ENCODE peak calls at places on chromosomes 11 and 22, in four cellular contexts. S is right atrium auricular region, W is foreskin fibroblast, B is RWPE1. X is an unnamed sample.

GRCh38 chr11:36411202-36411640 is 98.9 kb downstream of the TRAF6 start:
- DNase-seq in S (no peak), W (no peak), B (no peak), X (peak)

GRCh38 chr11:100328626-100329340 is 358.3 kb upstream of the ARHGAP42 start:
- DNase-seq in S (no peak), W (no peak), B (peak), X (no peak)

GRCh38 chr11:8342821-8343681 is 79.4 kb upstream of the LMO1 start:
- DNase-seq in S (no peak), W (no peak), B (no peak), X (no peak)

GRCh38 chr11:67355794-67356550 is 2.6 kb upstream of the POLD4 start:
- DNase-seq in S (no peak), W (no peak), B (no peak), X (peak)

GRCh38 chr11:126628790-126629621 is 273.5 kb downstream of the ST3GAL4 start:
- DNase-seq in S (no peak), W (peak), B (no peak), X (no peak)

GRCh38 chr11:72411623-72412532 is 22.5 kb downstream of the CLPB start:
- DNase-seq in S (no peak), W (no peak), B (no peak), X (peak)

GRCh38 chr11:29816359-29816758 is 200.5 kb downstream of the KCNA4 start:
- DNase-seq in S (no peak), W (no peak), B (no peak), X (no peak)

GRCh38 chr22:17079572-17079971 is 5.2 kb upstream of the IL17RA start:
- DNase-seq in S (no peak), W (no peak), B (no peak), X (no peak)

GRCh38 chr11:45528435-45528834 is 137.0 kb downstream of the CHST1 start:
- DNase-seq in S (no peak), W (no peak), B (no peak), X (no peak)

GRCh38 chr11:72702096-72702495 is 27.9 kb upstream of the PDE2A start:
- DNase-seq in S (no peak), W (no peak), B (no peak), X (no peak)

GRCh38 chr11:13316528-13316961 is 39.0 kb downstream of the BMAL1 start:
- DNase-seq in S (no peak), W (peak), B (peak), X (no peak)

GRCh38 chr22:43401661-43402060 is 10.2 kb upstream of the MPPED1 start:
- DNase-seq in S (no peak), W (no peak), B (no peak), X (peak)

GRCh38 chr11:27228891-27229290 is 134.1 kb downstream of the CCDC34 start:
- DNase-seq in S (no peak), W (no peak), B (no peak), X (no peak)

GRCh38 chr11:45471002-45471665 is 185.0 kb upstream of the SYT13 start:
- DNase-seq in S (no peak), W (no peak), B (no peak), X (no peak)

GRCh38 chr22:47316020-47316419 is 553.6 kb downstream of the TBC1D22A start:
- DNase-seq in S (no peak), W (no peak), B (no peak), X (no peak)

GRCh38 chr22:46373838-46374662 is 38.5 kb downstream of the TRMU start:
- DNase-seq in S (no peak), W (no peak), B (no peak), X (no peak)

GRCh38 chr22:27845603-27846100 is 44.1 kb upstream of the MN1 start:
- DNase-seq in S (no peak), W (no peak), B (no peak), X (no peak)

GRCh38 chr11:115349427-115349826 is 154.8 kb downstream of the CADM1 start:
- DNase-seq in S (no peak), W (no peak), B (no peak), X (no peak)

GRCh38 chr11:115352805-115353483 is 151.3 kb downstream of the CADM1 start:
- DNase-seq in S (no peak), W (no peak), B (no peak), X (no peak)

GRCh38 chr11:115345840-115346239 is 158.4 kb downstream of the CADM1 start:
- DNase-seq in S (no peak), W (no peak), B (no peak), X (no peak)

DNA sequence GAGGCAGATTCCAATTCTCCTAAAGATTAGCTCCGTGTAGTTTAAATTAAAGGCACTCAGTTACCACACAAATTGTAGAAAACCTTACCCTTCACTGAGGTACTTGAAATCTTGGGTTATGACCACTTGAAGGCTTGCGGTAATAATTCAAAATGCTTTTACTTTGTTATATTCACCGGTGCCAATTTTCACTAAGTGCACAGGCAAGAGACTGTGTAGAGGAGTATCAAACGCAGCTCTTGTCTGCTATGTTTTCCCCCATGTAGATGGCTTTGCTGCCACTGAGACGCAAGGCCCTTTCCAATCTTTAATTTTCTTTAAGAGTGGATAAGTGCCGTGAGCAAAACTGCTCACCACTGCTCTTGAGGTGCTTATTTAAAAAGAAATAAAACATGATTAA is 155.8 kb downstream of the CADM1 start:
- DNase-seq in S (no peak), W (no peak), B (no peak), X (no peak)
- TF ChIP-seq CTCF in S (no peak), W (no peak), B (no peak), X (no peak)

GRCh38 chr11:46865340-46865739 is 19.3 kb upstream of the CKAP5 start:
- DNase-seq in S (no peak), W (peak), B (no peak), X (no peak)
- TF ChIP-seq CTCF in S (no peak), W (no peak), B (no peak), X (no peak)

GRCh38 chr22:23069502-23070357 is 589 bp upstream of the GNAZ start:
- DNase-seq in S (peak), W (peak), B (peak), X (peak)
- TF ChIP-seq CTCF in S (no peak), W (no peak), B (no peak), X (no peak)

GRCh38 chr22:18970948-18971315 is 34.8 kb upstream of the PRODH start:
- DNase-seq in S (no peak), W (no peak), B (no peak), X (no peak)

GRCh38 chr22:18971321-18971751 is 35.2 kb upstream of the PRODH start:
- DNase-seq in S (no peak), W (no peak), B (no peak), X (no peak)

GRCh38 chr22:18968011-18968749 is 32.1 kb upstream of the PRODH start:
- DNase-seq in S (no peak), W (no peak), B (no peak), X (peak)

GRCh38 chr22:18973264-18974031 is 37.4 kb upstream of the PRODH start:
- DNase-seq in S (no peak), W (no peak), B (no peak), X (no peak)

GRCh38 chr22:18970180-18970947 is 34.3 kb upstream of the PRODH start:
- DNase-seq in S (no peak), W (no peak), B (no peak), X (no peak)
- TF ChIP-seq CTCF in S (no peak), W (no peak), B (no peak), X (no peak)

GRCh38 chr22:29156507-29156906 is 49.2 kb upstream of the EMID1 start:
- DNase-seq in S (no peak), W (peak), B (no peak), X (no peak)
- TF ChIP-seq CTCF in S (no peak), W (peak), B (no peak), X (no peak)

GRCh38 chr11:74492974-74493815 is at the start of gene LIPT2:
- DNase-seq in S (peak), W (peak), B (peak), X (peak)

GRCh38 chr11:74492084-74492483 is 1.4 kb downstream of the LIPT2 start:
- DNase-seq in S (no peak), W (no peak), B (no peak), X (no peak)

GRCh38 chr11:74490945-74491344 is 2.6 kb downstream of the LIPT2 start:
- DNase-seq in S (no peak), W (no peak), B (no peak), X (no peak)

GRCh38 chr11:74494916-74495315 is 1.4 kb upstream of the LIPT2 start:
- DNase-seq in S (no peak), W (no peak), B (no peak), X (no peak)

DNA sequence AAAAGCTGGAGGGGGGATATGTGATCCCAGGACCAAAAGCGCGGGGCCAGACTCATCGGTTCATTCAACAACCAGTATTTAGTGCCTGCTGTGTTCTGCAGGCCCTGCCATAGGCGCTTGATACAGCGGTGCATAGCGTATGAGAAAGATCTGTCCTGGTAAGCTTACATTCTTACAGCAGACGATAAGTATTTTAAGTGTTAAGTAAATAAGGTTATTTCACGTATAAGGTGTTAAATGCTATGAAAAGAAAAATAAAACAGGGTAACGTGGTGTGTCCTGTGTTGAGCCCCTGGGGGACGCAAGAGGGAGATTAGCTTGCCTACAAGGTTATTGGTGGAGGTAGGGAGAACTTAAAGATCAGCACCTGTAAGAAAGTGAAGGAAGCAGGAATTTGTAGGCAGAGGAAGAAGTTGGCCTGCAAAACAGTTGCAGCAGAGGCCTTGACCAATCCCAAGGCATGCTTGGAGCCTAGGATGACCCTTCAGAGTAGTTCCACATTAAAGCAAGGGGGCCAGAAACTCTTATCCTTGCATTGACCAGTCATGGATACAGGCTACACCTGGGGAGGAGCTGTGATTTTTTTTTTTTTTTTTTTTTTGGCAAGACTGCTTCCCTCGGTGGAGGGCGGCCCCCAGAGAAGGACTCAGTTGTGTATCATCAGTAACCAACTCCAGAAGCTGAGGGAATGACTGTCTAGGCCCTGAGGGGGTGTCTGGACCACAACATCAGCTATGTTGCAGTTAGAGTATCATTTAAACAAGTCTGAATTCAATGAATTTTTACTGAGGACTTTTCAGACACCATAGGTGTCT is 499 bp upstream of the LIPT2 start:
- DNase-seq in S (no peak), W (peak), B (peak), X (no peak)
- TF ChIP-seq CTCF in S (no peak), W (no peak), B (no peak), X (no peak)

X was measured in CD14-positive monocyte.